ENCODE peak calls at places on chromosomes 13 and 19, in seven cellular contexts. Y is ELF-1; N is skeletal muscle cell; T is T-helper 2 cell treated with Interferon-gamma antibody and Interleukin-4, amounts not matched to agents 5 μg/mL and 100 μg/mL, for 36 hours; A is SHP77 treated with DMSO at 0.1 percent for 48 hours; O is NCI-H526 treated with DMSO at 0.1 percent for 48 hours; Z is heart left ventricle. E is an unnamed sample.

GRCh38 chr13:59061621-59062020 is 1102.1 kb downstream of the DIAPH3 start:
- DNase-seq in N (no peak), O (no peak), T (no peak), Y (no peak), Z (no peak), A (no peak), E (no peak)

GRCh38 chr13:45333251-45333972 is 7.6 kb downstream of the TPT1 start:
- DNase-seq in Y (no peak), T (no peak), Z (no peak), O (no peak), N (no peak), A (no peak), E (no peak)

GRCh38 chr13:25148005-25148798 is 23.9 kb downstream of the AMER2 start:
- DNase-seq in O (no peak), A (no peak), Y (no peak), T (no peak), N (no peak), Z (no peak), E (no peak)

GRCh38 chr13:94674609-94675348 is 37.6 kb downstream of the SOX21 start:
- DNase-seq in N (no peak), A (peak; percentile 75), Z (peak; percentile 9), T (no peak), O (peak; percentile 66), Y (peak; percentile 68), E (peak; percentile 74)

GRCh38 chr13:99959127-99959529 is 12.4 kb downstream of the ZIC5 start:
- DNase-seq in O (no peak), Z (no peak), T (no peak), Y (no peak), N (no peak), A (no peak), E (no peak)

GRCh38 chr19:13154241-13154778 is 4.1 kb downstream of the IER2 start:
- DNase-seq in O (peak; percentile 10), A (no peak), Z (peak; percentile 93), Y (peak; percentile 79), T (peak; percentile 78), N (peak; percentile 85), E (peak; percentile 84)

GRCh38 chr13:24348797-24349515 is 39.6 kb downstream of the C1QTNF9 start:
- DNase-seq in A (no peak), O (no peak), Z (no peak), Y (no peak), N (no peak), T (no peak), E (no peak)

GRCh38 chr19:41563847-41564514 is 12.0 kb upstream of the CEACAM21 start:
- DNase-seq in N (no peak), Z (no peak), Y (no peak), A (no peak), O (no peak), T (no peak), E (no peak)

GRCh38 chr13:95676100-95676774 is 702 bp upstream of the DNAJC3 start:
- DNase-seq in T (peak; percentile 10), Z (no peak), N (no peak), O (peak; percentile 89), Y (no peak), A (peak; percentile 77), E (no peak)

GRCh38 chr19:1503089-1503924 is 9.5 kb downstream of the ADAMTSL5 start:
- DNase-seq in N (no peak), T (peak; percentile 68), O (no peak), Z (no peak), A (peak; percentile 2), Y (peak; percentile 74), E (no peak)

GRCh38 chr13:102830646-102831045 is 15.2 kb upstream of the ERCC5 start:
- DNase-seq in Y (no peak), Z (no peak), T (no peak), A (no peak), O (no peak), N (no peak), E (no peak)

GRCh38 chr13:80338781-80339577 is 1.9 kb downstream of the SPRY2 start:
- DNase-seq in O (peak; percentile 82), Z (peak; percentile 81), Y (peak; percentile 88), N (peak; percentile 73), T (peak; percentile 6), A (peak; percentile 10), E (peak; percentile 84)